ENCODE peak calls at places on chromosomes 1 and 21, in four cellular contexts. K is K562, F is HepG2, I is GM12878. Z is an unnamed sample.
A peak's percentile ranks its signal among the peaks of the same experiment; 100 is the strongest.

GRCh38 chr1:230819976-230820375 is 48.3 kb downstream of the C1orf198 start:
- DNase-seq in I (no peak), K (no peak), F (no peak), Z (no peak)

GRCh38 chr1:151512801-151513625 is 1.8 kb downstream of the CGN start:
- DNase-seq in F (no peak), K (no peak), I (no peak), Z (peak; percentile 67)

GRCh38 chr1:9112961-9113880 is 15.7 kb downstream of the GPR157 start:
- DNase-seq in I (no peak), F (peak; percentile 97), K (no peak), Z (no peak)

GRCh38 chr21:38712076-38712475 is 93.7 kb upstream of the ETS2 start:
- DNase-seq in K (peak; percentile 32), I (no peak), F (peak; percentile 62), Z (peak; percentile 53)

GRCh38 chr21:39849014-39849655 is 18.1 kb upstream of the PCP4 start:
- DNase-seq in F (no peak), K (no peak), I (no peak), Z (no peak)

GRCh38 chr1:79369091-79369490 is 362.6 kb upstream of the ADGRL4 start:
- DNase-seq in F (no peak), K (no peak), I (no peak), Z (no peak)

GRCh38 chr1:227541129-227541528 is 22.2 kb upstream of the ZNF678 start:
- DNase-seq in F (no peak), I (no peak), K (no peak), Z (no peak)

GRCh38 chr1:8061210-8061609 is 35.1 kb upstream of the ERRFI1 start:
- DNase-seq in I (no peak), K (no peak), F (peak; percentile 77), Z (no peak)

GRCh38 chr1:236534164-236534651 is 10.4 kb downstream of the LGALS8 start:
- DNase-seq in K (no peak), I (no peak), F (no peak), Z (no peak)

GRCh38 chr1:185393821-185394220 is 76.8 kb upstream of the IVNS1ABP start:
- DNase-seq in K (no peak), I (no peak), F (no peak), Z (no peak)

GRCh38 chr1:86993269-86993985 is 79.0 kb downstream of the HS2ST1 start:
- DNase-seq in F (peak; percentile 31), K (peak; percentile 52), I (no peak), Z (no peak)

GRCh38 chr1:114253900-114254299 is 100.2 kb upstream of the SYT6 start:
- DNase-seq in F (no peak), I (no peak), K (no peak), Z (no peak)

GRCh38 chr1:22848374-22848773 is 124.3 kb downstream of the LACTBL1 start:
- DNase-seq in I (no peak), F (no peak), K (no peak), Z (no peak)

GRCh38 chr21:46555678-46556077 is 49.2 kb downstream of the S100B start:
- DNase-seq in F (no peak), K (no peak), I (no peak), Z (no peak)

GRCh38 chr1:209651148-209651547 is 1.1 kb downstream of the LAMB3 start:
- DNase-seq in I (no peak), F (no peak), K (peak; percentile 80), Z (no peak)

GRCh38 chr1:201709564-201710295 is 119.2 kb upstream of the IPO9 start:
- DNase-seq in I (no peak), F (peak; percentile 24), K (peak; percentile 82), Z (peak; percentile 87)

GRCh38 chr1:83583351-83584014 is 415.4 kb downstream of the TTLL7 start:
- DNase-seq in K (no peak), F (no peak), I (no peak), Z (peak; percentile 20)

GRCh38 chr1:115198938-115199337 is 109.6 kb upstream of the TSPAN2 start:
- DNase-seq in K (no peak), F (no peak), I (no peak), Z (no peak)

GRCh38 chr1:116868386-116868785 is 41.3 kb upstream of the PTGFRN start:
- DNase-seq in K (no peak), F (no peak), I (no peak), Z (no peak)

GRCh38 chr1:88998716-88999115 is 6.3 kb upstream of the KYAT3 start:
- DNase-seq in F (peak; percentile 64), I (no peak), K (peak; percentile 44), Z (no peak)

GRCh38 chr1:79131626-79132025 is 125.1 kb upstream of the ADGRL4 start:
- DNase-seq in I (no peak), F (no peak), K (no peak), Z (no peak)

GRCh38 chr1:24111264-24111997 is 504 bp downstream of the MYOM3 start:
- DNase-seq in I (no peak), K (no peak), F (no peak), Z (no peak)

GRCh38 chr1:178781549-178781948 is 56.5 kb downstream of the RALGPS2 start:
- DNase-seq in K (no peak), I (no peak), F (no peak), Z (no peak)

GRCh38 chr1:6287431-6287886 is 26.6 kb upstream of the GPR153 start:
- DNase-seq in F (no peak), K (no peak), I (no peak), Z (no peak)

GRCh38 chr1:213200630-213201029 is 149.6 kb downstream of the RPS6KC1 start:
- DNase-seq in K (no peak), F (no peak), I (no peak), Z (no peak)
- TF ChIP-seq CREB1 in K (no peak), F (no peak), I (no peak), Z (no peak)

GRCh38 chr1:21295059-21295401 is 4.8 kb upstream of the ECE1 start:
- DNase-seq in I (no peak), F (no peak), K (peak; percentile 62), Z (no peak)

GRCh38 chr1:21295545-21295944 is 5.3 kb upstream of the ECE1 start:
- DNase-seq in I (no peak), K (no peak), F (no peak), Z (no peak)

GRCh38 chr1:21292991-21293536 is 2.8 kb upstream of the ECE1 start:
- DNase-seq in I (peak; percentile 85), K (no peak), F (no peak), Z (no peak)

GRCh38 chr1:21293537-21294265 is 3.4 kb upstream of the ECE1 start:
- DNase-seq in K (no peak), F (no peak), I (peak; percentile 74), Z (no peak)

DNA sequence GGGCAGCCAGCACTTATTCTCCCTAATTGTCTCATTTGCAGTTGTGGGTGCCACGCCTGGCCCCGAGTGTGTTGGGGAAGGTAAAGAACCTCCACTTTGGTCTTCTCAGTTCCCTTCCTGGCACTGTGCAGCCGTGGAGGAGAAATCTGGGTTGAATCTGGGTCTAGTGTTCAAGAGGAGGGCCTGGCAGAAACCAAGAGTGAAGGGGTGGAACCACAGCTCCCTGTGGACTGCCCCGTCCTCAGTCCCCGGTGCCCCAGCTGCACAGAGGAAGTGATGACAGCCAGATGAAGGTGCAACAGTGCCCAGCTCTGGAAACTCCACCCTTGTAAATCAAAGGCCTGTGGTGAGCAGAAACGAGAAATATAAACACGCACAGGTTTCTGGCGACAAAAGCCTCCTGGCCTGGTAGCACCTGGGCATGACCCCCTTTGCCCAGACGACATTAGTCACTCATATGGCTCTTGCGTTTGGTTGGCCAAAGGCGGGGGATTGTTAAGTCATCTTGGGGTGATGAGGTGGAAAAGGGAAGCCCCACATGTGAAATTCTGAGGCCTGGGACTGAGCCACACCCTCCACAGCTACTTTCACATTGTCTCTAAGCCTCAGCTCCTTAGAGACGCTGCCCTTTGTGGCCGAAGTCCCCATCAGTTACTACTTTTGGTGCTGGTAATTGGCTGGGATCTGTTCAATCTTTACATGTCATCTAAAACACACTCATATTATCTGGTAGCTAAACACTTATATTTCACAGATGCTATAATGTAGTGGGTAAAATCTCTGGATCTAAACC is 4.2 kb upstream of the ECE1 start:
- DNase-seq in I (peak; percentile 98), K (no peak), F (no peak), Z (no peak)
- TF ChIP-seq CREM in I (peak; percentile 89), K (no peak), F (no peak), Z (no peak)

GRCh38 chr1:246110343-246111219 is 396.5 kb downstream of the SMYD3 start:
- DNase-seq in F (no peak), I (no peak), K (peak; percentile 77), Z (no peak)
- TF ChIP-seq ESRRA in F (no peak), I (no peak), K (no peak), Z (no peak)

GRCh38 chr1:33655496-33655895 is 183.1 kb downstream of the ZSCAN20 start:
- DNase-seq in K (no peak), I (no peak), F (no peak), Z (no peak)
- TF ChIP-seq CREB1 in K (no peak), I (no peak), F (no peak), Z (no peak)

GRCh38 chr1:161908264-161908663 is 115.4 kb downstream of the OLFML2B start:
- DNase-seq in I (no peak), F (no peak), K (no peak), Z (no peak)

GRCh38 chr1:161902146-161902545 is 121.5 kb downstream of the OLFML2B start:
- DNase-seq in K (no peak), F (no peak), I (no peak), Z (no peak)

GRCh38 chr1:161907266-161907665 is 116.4 kb downstream of the OLFML2B start:
- DNase-seq in I (no peak), K (no peak), F (no peak), Z (no peak)

GRCh38 chr1:161910516-161911077 is 113.1 kb downstream of the OLFML2B start:
- DNase-seq in I (no peak), F (no peak), K (no peak), Z (no peak)

DNA sequence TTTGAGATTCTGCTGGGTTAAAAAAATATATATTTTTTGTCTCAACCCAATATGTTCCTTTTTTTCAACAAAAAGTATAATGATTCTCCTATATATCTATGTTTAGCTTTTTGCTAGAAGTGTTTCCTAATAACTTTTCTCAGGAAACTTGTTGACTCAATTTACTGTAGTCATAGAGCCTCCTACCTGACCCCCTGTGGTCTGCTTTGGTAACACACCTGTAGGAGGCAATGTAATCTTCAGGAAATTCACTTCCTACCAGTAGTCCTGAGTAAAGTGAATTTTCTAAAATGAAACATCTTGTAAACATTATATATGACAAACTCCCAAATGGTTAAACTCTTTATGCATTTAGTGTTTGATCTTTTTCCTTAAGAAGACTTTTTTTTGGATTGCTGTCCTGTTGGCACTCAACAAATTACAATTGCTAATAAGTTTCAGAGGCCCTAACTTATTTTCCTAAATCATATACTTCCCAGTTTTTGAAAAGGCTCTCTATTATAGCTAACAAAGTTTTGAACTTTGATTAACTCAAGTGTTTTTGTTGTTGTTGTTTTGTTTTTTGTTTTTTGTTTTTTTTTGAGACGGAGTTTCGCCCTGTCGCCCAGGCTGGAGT is 118.3 kb downstream of the OLFML2B start:
- DNase-seq in F (peak; percentile 22), K (peak; percentile 53), I (no peak), Z (peak; percentile 41)
- TF ChIP-seq CREM in F (no peak), K (no peak), I (no peak), Z (no peak)

DNA sequence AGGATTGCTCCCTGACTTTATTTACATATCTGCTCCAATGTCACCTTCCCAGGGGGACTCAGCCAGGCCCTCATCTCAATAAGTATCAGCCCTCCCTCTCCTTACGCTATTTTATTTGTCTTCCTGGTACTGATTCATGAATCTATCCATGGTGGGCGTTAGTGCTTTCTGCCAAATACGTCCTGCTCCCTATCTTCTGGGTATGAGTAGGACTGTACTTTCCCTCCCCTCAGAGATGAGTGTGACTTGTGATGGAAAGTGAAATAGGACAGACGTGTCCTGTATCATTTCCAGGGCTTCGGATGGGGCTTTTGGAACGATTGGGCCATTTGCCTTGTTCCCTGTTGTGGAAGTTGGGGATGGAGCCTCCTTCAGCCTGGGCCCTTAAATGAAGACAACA is 47.5 kb downstream of the FOXO6 start:
- DNase-seq in F (no peak), I (no peak), K (no peak), Z (no peak)
- TF ChIP-seq ESRRA in F (no peak), I (no peak), K (no peak), Z (no peak)

GRCh38 chr1:31576743-31577455 is 584 bp downstream of the TINAGL1 start:
- DNase-seq in K (peak; percentile 5), F (no peak), I (no peak), Z (no peak)
- TF ChIP-seq CREB1 in K (no peak), F (no peak), I (no peak), Z (no peak)

Z was measured in WTC11.